ENCODE peak calls at places on chromosomes 1 and 21, in seven cellular contexts. One of them, this sample, is unnamed.
A peak's percentile ranks its signal among the peaks of the same experiment; 100 is the strongest.

GRCh38 chr1:111747282-111747734 is 8.1 kb upstream of the INKA2 start:
- DNase-seq in GM12878: no peak
- DNase-seq in WTC11: peak; percentile 65
- DNase-seq in endothelial cell of umbilical vein: peak; percentile 71
- DNase-seq in A549: peak; percentile 60
- DNase-seq in SK-N-SH: peak; percentile 61
- DNase-seq in HCT116: peak; percentile 90
- DNase-seq in this sample: peak; percentile 87

GRCh38 chr1:228036701-228037231 is 30.0 kb downstream of the WNT3A start:
- DNase-seq in A549: no peak
- DNase-seq in GM12878: no peak
- DNase-seq in HCT116: no peak
- DNase-seq in endothelial cell of umbilical vein: no peak
- DNase-seq in WTC11: no peak
- DNase-seq in SK-N-SH: no peak
- DNase-seq in this sample: no peak

GRCh38 chr1:3159121-3159520 is 90.1 kb downstream of the PRDM16 start:
- DNase-seq in A549: no peak
- DNase-seq in WTC11: no peak
- DNase-seq in SK-N-SH: no peak
- DNase-seq in HCT116: no peak
- DNase-seq in endothelial cell of umbilical vein: no peak
- DNase-seq in GM12878: no peak
- DNase-seq in this sample: peak; percentile 73

GRCh38 chr1:225480825-225481434 is 53.1 kb upstream of the LBR start:
- DNase-seq in SK-N-SH: peak; percentile 68
- DNase-seq in HCT116: peak; percentile 38
- DNase-seq in WTC11: peak; percentile 90
- DNase-seq in endothelial cell of umbilical vein: peak; percentile 54
- DNase-seq in A549: peak; percentile 76
- DNase-seq in GM12878: no peak
- DNase-seq in this sample: peak; percentile 70

GRCh38 chr21:45140346-45140940 is 66.1 kb downstream of the ADARB1 start:
- DNase-seq in A549: peak; percentile 79
- DNase-seq in GM12878: no peak
- DNase-seq in SK-N-SH: peak; percentile 90
- DNase-seq in endothelial cell of umbilical vein: peak; percentile 88
- DNase-seq in HCT116: peak; percentile 79
- DNase-seq in WTC11: peak; percentile 85
- DNase-seq in this sample: peak; percentile 89

GRCh38 chr1:91166106-91166712 is 144.4 kb upstream of the ZNF644 start:
- DNase-seq in HCT116: peak; percentile 45
- DNase-seq in endothelial cell of umbilical vein: peak; percentile 53
- DNase-seq in A549: peak; percentile 28
- DNase-seq in WTC11: peak; percentile 68
- DNase-seq in GM12878: no peak
- DNase-seq in SK-N-SH: peak; percentile 57
- DNase-seq in this sample: peak; percentile 62

GRCh38 chr1:19437911-19438310 is 47.4 kb downstream of the CAPZB start:
- DNase-seq in HCT116: no peak
- DNase-seq in A549: no peak
- DNase-seq in endothelial cell of umbilical vein: peak; percentile 97
- DNase-seq in WTC11: no peak
- DNase-seq in GM12878: no peak
- DNase-seq in SK-N-SH: no peak
- DNase-seq in this sample: no peak

GRCh38 chr1:24702511-24703293 is 42.5 kb upstream of the CLIC4 start:
- DNase-seq in endothelial cell of umbilical vein: no peak
- DNase-seq in GM12878: no peak
- DNase-seq in SK-N-SH: no peak
- DNase-seq in WTC11: no peak
- DNase-seq in A549: no peak
- DNase-seq in HCT116: no peak
- DNase-seq in this sample: no peak

GRCh38 chr1:113276507-113276906 is 113.8 kb upstream of the MAGI3 start:
- DNase-seq in GM12878: no peak
- DNase-seq in WTC11: no peak
- DNase-seq in endothelial cell of umbilical vein: no peak
- DNase-seq in SK-N-SH: no peak
- DNase-seq in HCT116: no peak
- DNase-seq in A549: no peak
- DNase-seq in this sample: no peak

GRCh38 chr1:5709976-5710375 is 282.2 kb downstream of the NPHP4 start:
- DNase-seq in HCT116: no peak
- DNase-seq in WTC11: no peak
- DNase-seq in GM12878: no peak
- DNase-seq in SK-N-SH: no peak
- DNase-seq in A549: no peak
- DNase-seq in endothelial cell of umbilical vein: no peak
- DNase-seq in this sample: peak; percentile 55

DNA sequence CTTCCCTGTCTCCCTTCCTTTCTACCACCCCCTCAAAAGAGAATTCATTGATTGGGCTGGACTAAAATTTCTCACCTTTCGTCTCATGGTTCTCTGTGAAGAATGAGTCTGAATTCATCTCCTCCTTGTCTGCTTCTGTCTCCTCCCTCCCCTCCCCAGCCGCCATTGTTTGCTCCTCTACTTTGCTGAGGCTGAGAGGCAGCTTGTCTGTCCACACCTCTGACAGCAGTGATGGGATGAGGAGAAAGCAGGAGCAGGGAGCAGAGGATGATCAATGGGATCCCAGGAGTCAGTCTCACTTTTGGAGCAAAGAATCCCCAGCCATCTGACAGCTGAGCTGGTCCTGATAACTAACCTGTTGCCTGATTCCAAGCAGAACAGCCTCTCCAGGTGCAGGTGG is 2.5 kb downstream of the ILDR2 start:
- DNase-seq in endothelial cell of umbilical vein: no peak
- DNase-seq in A549: no peak
- DNase-seq in GM12878: no peak
- DNase-seq in WTC11: no peak
- DNase-seq in HCT116: no peak
- DNase-seq in SK-N-SH: no peak
- DNase-seq in this sample: no peak
- TF ChIP-seq MAX in endothelial cell of umbilical vein: no peak
- TF ChIP-seq MAX in A549: no peak
- TF ChIP-seq MAX in GM12878: no peak
- TF ChIP-seq MAX in WTC11: no peak
- TF ChIP-seq MAX in HCT116: no peak
- TF ChIP-seq MAX in SK-N-SH: no peak
- TF ChIP-seq MAX in this sample: no peak

GRCh38 chr1:37954316-37954971 is 7.6 kb upstream of the INPP5B start:
- DNase-seq in WTC11: no peak
- DNase-seq in endothelial cell of umbilical vein: no peak
- DNase-seq in GM12878: no peak
- DNase-seq in A549: no peak
- DNase-seq in HCT116: no peak
- DNase-seq in SK-N-SH: no peak
- DNase-seq in this sample: peak; percentile 16
- TF ChIP-seq MAX in WTC11: no peak
- TF ChIP-seq MAX in endothelial cell of umbilical vein: no peak
- TF ChIP-seq MAX in GM12878: no peak
- TF ChIP-seq MAX in A549: no peak
- TF ChIP-seq MAX in HCT116: no peak
- TF ChIP-seq MAX in SK-N-SH: no peak
- TF ChIP-seq MAX in this sample: no peak

GRCh38 chr1:171250263-171250662 is 2.0 kb downstream of the FMO1 start:
- DNase-seq in SK-N-SH: no peak
- DNase-seq in A549: no peak
- DNase-seq in WTC11: no peak
- DNase-seq in endothelial cell of umbilical vein: no peak
- DNase-seq in GM12878: no peak
- DNase-seq in HCT116: no peak
- DNase-seq in this sample: no peak

GRCh38 chr1:171248309-171248708 is at the start of gene FMO1:
- DNase-seq in WTC11: no peak
- DNase-seq in endothelial cell of umbilical vein: no peak
- DNase-seq in A549: no peak
- DNase-seq in GM12878: no peak
- DNase-seq in HCT116: no peak
- DNase-seq in SK-N-SH: no peak
- DNase-seq in this sample: no peak

GRCh38 chr1:171243878-171244277 is 4.4 kb upstream of the FMO1 start:
- DNase-seq in SK-N-SH: no peak
- DNase-seq in WTC11: no peak
- DNase-seq in A549: no peak
- DNase-seq in GM12878: no peak
- DNase-seq in endothelial cell of umbilical vein: no peak
- DNase-seq in HCT116: no peak
- DNase-seq in this sample: no peak

GRCh38 chr1:171251042-171251740 is 2.9 kb downstream of the FMO1 start:
- DNase-seq in A549: no peak
- DNase-seq in SK-N-SH: no peak
- DNase-seq in WTC11: peak; percentile 40
- DNase-seq in GM12878: no peak
- DNase-seq in HCT116: peak; percentile 23
- DNase-seq in endothelial cell of umbilical vein: peak; percentile 16
- DNase-seq in this sample: peak; percentile 23

DNA sequence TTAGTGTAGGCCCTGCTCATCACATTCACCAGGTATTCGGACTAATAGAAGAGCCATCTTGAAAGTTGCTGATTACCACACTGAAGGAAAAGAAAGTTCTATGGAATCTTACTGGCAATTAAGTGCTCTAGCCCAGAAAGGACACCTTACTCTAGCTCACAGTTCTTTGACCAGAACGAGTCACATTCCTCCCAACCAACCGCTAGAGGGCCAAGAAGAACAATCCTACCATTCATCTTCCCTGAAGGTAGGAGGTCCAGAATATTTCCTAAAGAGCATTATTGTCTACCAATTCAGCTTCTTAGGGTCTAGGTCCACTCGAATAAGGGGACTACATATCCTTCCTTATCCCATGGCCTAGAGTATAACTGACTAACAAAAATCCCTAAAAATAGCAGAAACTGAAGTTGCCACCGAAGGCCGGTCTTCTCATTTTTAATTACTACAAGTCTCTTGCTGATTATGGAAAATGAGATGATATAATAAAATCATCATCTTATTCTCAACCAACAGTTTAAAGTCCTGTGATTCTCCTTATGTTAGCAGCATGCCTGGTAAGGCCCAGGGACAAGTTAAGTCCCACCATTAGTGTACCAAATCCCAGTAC is 2.7 kb upstream of the FMO1 start:
- DNase-seq in A549: peak; percentile 58
- DNase-seq in SK-N-SH: peak; percentile 37
- DNase-seq in endothelial cell of umbilical vein: peak; percentile 34
- DNase-seq in GM12878: no peak
- DNase-seq in WTC11: peak; percentile 36
- DNase-seq in HCT116: peak; percentile 45
- DNase-seq in this sample: peak; percentile 38
- TF ChIP-seq MAX in A549: no peak
- TF ChIP-seq MAX in SK-N-SH: no peak
- TF ChIP-seq MAX in endothelial cell of umbilical vein: no peak
- TF ChIP-seq MAX in GM12878: no peak
- TF ChIP-seq MAX in WTC11: no peak
- TF ChIP-seq MAX in HCT116: no peak
- TF ChIP-seq MAX in this sample: no peak

DNA sequence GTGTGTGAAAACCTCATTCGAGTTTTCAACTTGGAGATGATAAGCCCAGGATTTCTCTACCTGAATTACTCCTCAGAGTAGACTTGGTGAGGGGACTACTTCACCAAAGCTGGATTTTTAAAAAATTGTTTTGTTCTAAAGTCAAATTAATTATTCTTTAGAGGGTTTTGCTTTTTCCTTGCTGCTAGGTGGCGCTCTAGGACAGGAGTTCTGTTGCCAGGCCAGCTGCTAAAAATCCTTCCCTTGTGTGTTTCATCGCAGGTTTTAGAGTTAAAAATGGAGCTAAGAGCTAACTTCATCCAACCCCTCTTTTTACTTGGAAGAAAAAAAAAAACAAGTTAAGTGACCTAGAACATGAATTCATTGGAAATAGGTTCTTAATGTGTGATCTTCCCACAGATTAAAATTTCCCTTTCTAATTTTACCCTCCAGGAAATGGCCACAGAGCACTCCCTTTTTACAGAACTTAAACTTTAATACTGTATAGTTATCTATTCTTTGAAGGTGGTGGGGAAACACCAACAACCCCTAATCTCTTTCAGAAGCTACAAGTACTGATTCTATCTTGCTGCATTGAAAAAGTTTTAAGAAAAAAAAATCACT is 36.7 kb upstream of the FAM163A start:
- DNase-seq in SK-N-SH: peak; percentile 56
- DNase-seq in endothelial cell of umbilical vein: peak; percentile 68
- DNase-seq in GM12878: no peak
- DNase-seq in HCT116: peak; percentile 37
- DNase-seq in WTC11: peak; percentile 53
- DNase-seq in A549: peak; percentile 30
- DNase-seq in this sample: peak; percentile 75
- TF ChIP-seq MAX in SK-N-SH: no peak
- TF ChIP-seq MAX in endothelial cell of umbilical vein: no peak
- TF ChIP-seq MAX in GM12878: no peak
- TF ChIP-seq MAX in HCT116: no peak
- TF ChIP-seq MAX in WTC11: no peak
- TF ChIP-seq MAX in A549: no peak
- TF ChIP-seq MAX in this sample: peak; percentile 27